ENCODE peak calls at places on chromosomes 4 and X, in seven cellular contexts. K, P, F, M, N, S and O are unnamed samples.

GRCh38 chr4:24971192-24971591 is 58.4 kb upstream of the CCDC149 start:
- DNase-seq in N (no peak), S (no peak), M (no peak), K (no peak), F (no peak), P (peak), O (no peak)

GRCh38 chrX:109856974-109857373 is 123.9 kb upstream of the ACSL4 start:
- DNase-seq in N (no peak), M (no peak), F (peak), P (no peak), S (no peak), K (no peak), O (no peak)

GRCh38 chr4:36758312-36758690 is 476.9 kb downstream of the DTHD1 start:
- DNase-seq in P (no peak), K (no peak), N (no peak), S (no peak), M (no peak), F (no peak), O (no peak)

GRCh38 chr4:7980036-7980435 is 40.4 kb upstream of the AFAP1 start:
- DNase-seq in K (no peak), P (no peak), N (no peak), M (no peak), S (no peak), F (no peak), O (no peak)

GRCh38 chrX:130111220-130111934 is 1.1 kb upstream of the ELF4 start:
- DNase-seq in K (no peak), F (no peak), P (no peak), N (no peak), S (no peak), M (no peak), O (no peak)

GRCh38 chr4:66639361-66639760 is 905.9 kb downstream of the CENPC start:
- DNase-seq in S (no peak), P (no peak), K (no peak), F (no peak), M (no peak), N (no peak), O (no peak)

GRCh38 chrX:11665144-11666040 is at the start of gene ARHGAP6:
- DNase-seq in M (no peak), F (peak), S (peak), K (no peak), P (no peak), N (peak), O (no peak)

GRCh38 chr4:7831330-7831729 is 108.3 kb downstream of the AFAP1 start:
- DNase-seq in M (no peak), S (no peak), K (no peak), F (peak), N (no peak), P (no peak), O (no peak)

GRCh38 chr4:84451546-84451945 is 47.5 kb downstream of the NKX6-1 start:
- DNase-seq in S (no peak), P (no peak), K (no peak), N (no peak), M (no peak), F (peak), O (no peak)

GRCh38 chr4:42750091-42750490 is 93.2 kb upstream of the ATP8A1 start:
- DNase-seq in M (no peak), S (no peak), N (no peak), K (no peak), F (no peak), P (no peak), O (no peak)

GRCh38 chrX:26050099-26050498 is 88.0 kb upstream of the MAGEB18 start:
- DNase-seq in F (no peak), N (no peak), M (no peak), K (no peak), S (no peak), P (no peak), O (no peak)

GRCh38 chrX:68995780-68996551 is 167.1 kb downstream of the EFNB1 start:
- DNase-seq in M (no peak), P (peak), S (no peak), N (peak), F (peak), K (no peak), O (no peak)

GRCh38 chr4:141571793-141572192 is 64.6 kb upstream of the IL15 start:
- DNase-seq in S (no peak), N (no peak), K (no peak), M (no peak), P (no peak), F (no peak), O (no peak)

GRCh38 chrX:25519258-25519657 is 503.5 kb upstream of the ARX start:
- DNase-seq in F (no peak), N (no peak), M (no peak), S (no peak), K (no peak), P (no peak), O (no peak)

GRCh38 chrX:68901512-68901911 is 72.7 kb downstream of the EFNB1 start:
- DNase-seq in S (no peak), M (no peak), P (no peak), N (no peak), F (no peak), K (no peak), O (no peak)

GRCh38 chr4:24794916-24795665 is at the start of gene SOD3:
- DNase-seq in F (peak), N (peak), K (peak), P (no peak), M (no peak), S (peak), O (peak)

GRCh38 chr4:56828784-56829535 is 7.5 kb upstream of the SPINK2 start:
- DNase-seq in N (no peak), S (no peak), M (no peak), F (peak), K (no peak), P (no peak), O (no peak)

GRCh38 chr4:28388471-28388870 is 1527.8 kb downstream of the STIM2 start:
- DNase-seq in F (no peak), K (no peak), N (no peak), P (no peak), S (no peak), M (no peak), O (no peak)

GRCh38 chr4:158578476-158578875 is 56.8 kb downstream of the RXFP1 start:
- DNase-seq in P (no peak), M (peak), N (no peak), K (no peak), S (no peak), F (peak), O (no peak)

GRCh38 chr4:87030606-87031441 is 96.0 kb downstream of the AFF1 start:
- DNase-seq in P (no peak), N (no peak), K (no peak), F (peak), S (no peak), M (no peak), O (no peak)

GRCh38 chrX:150258463-150259430 is 104.4 kb upstream of the MAMLD1 start:
- DNase-seq in N (no peak), M (no peak), K (peak), F (peak), S (no peak), P (peak), O (no peak)

GRCh38 chr4:110808371-110808878 is 185.5 kb upstream of the PITX2 start:
- DNase-seq in F (peak), S (no peak), M (no peak), N (peak), P (no peak), K (no peak), O (no peak)

GRCh38 chr4:141999446-142000143 is 363.2 kb downstream of the IL15 start:
- DNase-seq in P (no peak), F (no peak), S (no peak), K (no peak), M (no peak), N (no peak), O (no peak)

GRCh38 chr4:122086338-122086737 is 65.8 kb upstream of the BLTP1 start:
- DNase-seq in K (peak), M (no peak), F (peak), P (no peak), S (no peak), N (no peak), O (no peak)

GRCh38 chr4:189858445-189858844 is 82.2 kb upstream of the FRG1 start:
- DNase-seq in F (no peak), M (no peak), P (no peak), S (no peak), N (no peak), K (no peak), O (no peak)

GRCh38 chrX:148448686-148449085 is 51.7 kb upstream of the AFF2 start:
- DNase-seq in M (no peak), S (no peak), N (no peak), K (no peak), F (no peak), P (no peak), O (no peak)

GRCh38 chrX:147468600-147468999 is 443.1 kb upstream of the FMR1 start:
- DNase-seq in K (no peak), N (no peak), F (no peak), M (no peak), S (no peak), P (no peak), O (no peak)

GRCh38 chr4:96983830-96984229 is 1143.9 kb downstream of the PDHA2 start:
- DNase-seq in P (no peak), F (no peak), N (no peak), S (no peak), K (no peak), M (no peak), O (no peak)

GRCh38 chr4:109600431-109600830 is 40.4 kb downstream of the MCUB start:
- DNase-seq in M (no peak), S (no peak), F (no peak), K (no peak), N (no peak), P (no peak), O (no peak)

GRCh38 chr4:169024762-169025161 is 14.7 kb upstream of the CBR4 start:
- DNase-seq in F (peak), N (no peak), P (no peak), S (no peak), K (no peak), M (peak), O (no peak)

GRCh38 chr4:67198757-67199156 is 346.5 kb downstream of the CENPC start:
- DNase-seq in M (no peak), P (no peak), F (no peak), K (no peak), N (no peak), S (no peak), O (no peak)

GRCh38 chrX:116173006-116173405 is 2.5 kb downstream of the AGTR2 start:
- DNase-seq in N (no peak), K (no peak), S (no peak), M (no peak), F (no peak), P (no peak), O (no peak)

GRCh38 chr4:1402021-1402515 is 4.2 kb downstream of the NKX1-1 start:
- DNase-seq in M (no peak), N (no peak), S (peak), P (no peak), K (no peak), F (no peak), O (no peak)

GRCh38 chrX:56385336-56385735 is 153.2 kb downstream of the KLF8 start:
- DNase-seq in F (no peak), K (no peak), P (no peak), S (no peak), M (no peak), N (no peak), O (no peak)

GRCh38 chrX:16268206-16268605 is 100.9 kb downstream of the MAGEB17 start:
- DNase-seq in F (no peak), M (no peak), N (no peak), K (no peak), S (no peak), P (no peak), O (no peak)

GRCh38 chr4:41103657-41104056 is 110.7 kb downstream of the APBB2 start:
- DNase-seq in P (no peak), M (no peak), F (no peak), K (no peak), S (no peak), N (no peak), O (no peak)

GRCh38 chrX:104310084-104310483 is 55.4 kb upstream of the ESX1 start:
- DNase-seq in P (no peak), M (no peak), F (peak), N (no peak), S (no peak), K (no peak), O (no peak)

GRCh38 chr4:171919314-171919713 is 106.1 kb downstream of the GALNTL6 start:
- DNase-seq in P (no peak), N (no peak), K (no peak), F (no peak), S (no peak), M (no peak), O (no peak)

GRCh38 chrX:24619647-24620046 is 27.5 kb downstream of the PCYT1B start:
- DNase-seq in M (no peak), K (no peak), S (no peak), P (no peak), F (peak), N (no peak), O (no peak)

GRCh38 chr4:76204936-76205335 is 8.7 kb downstream of the SCARB2 start:
- DNase-seq in K (no peak), S (no peak), N (no peak), M (no peak), F (no peak), P (no peak), O (no peak)
- H3K27ac ChIP-seq in K (no peak), S (no peak), N (no peak), M (no peak), F (no peak), P (peak), O (no peak)

GRCh38 chrX:41333994-41334865 is at the start of gene DDX3X:
- DNase-seq in N (peak), S (peak), F (peak), K (peak), M (peak), P (no peak), O (peak)
- TF ChIP-seq CTCF in N (peak), S (peak), F (peak), K (peak), M (no peak), P (peak), O (no peak)

DNA sequence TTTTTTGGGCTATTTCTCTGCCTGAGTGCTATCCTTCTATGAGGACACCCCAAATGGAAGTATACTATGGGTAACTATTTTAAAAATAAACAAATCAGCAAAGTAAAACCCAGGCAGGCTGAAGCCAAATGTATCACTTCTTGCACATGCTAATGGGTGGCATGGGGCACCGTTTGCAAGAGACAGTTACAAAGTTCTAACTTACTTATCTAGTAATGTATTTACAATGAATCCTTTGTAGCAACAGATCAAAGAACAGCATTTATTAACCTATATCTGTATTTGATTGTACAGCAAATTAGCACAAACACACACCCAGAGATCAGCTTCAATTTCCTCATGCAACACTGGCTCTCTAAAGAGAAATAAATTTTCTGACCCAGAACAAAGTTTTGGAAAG is 225.5 kb downstream of the ZNF674 start:
- DNase-seq in S (no peak), K (no peak), P (no peak), F (no peak), N (no peak), M (no peak), O (no peak)
- H3K27ac ChIP-seq in S (no peak), K (no peak), P (no peak), F (no peak), N (no peak), M (peak), O (no peak)

GRCh38 chr4:118772149-118773081 is 63.5 kb downstream of the SEC24D start:
- DNase-seq in S (no peak), F (peak), P (no peak), K (no peak), M (peak), N (no peak), O (no peak)
- TF ChIP-seq CTCF in S (peak), F (no peak), P (peak), K (peak), M (peak), N (peak), O (no peak)

GRCh38 chr4:101885574-101885973 is 95.0 kb downstream of the BANK1 start:
- DNase-seq in P (no peak), N (no peak), F (no peak), M (no peak), K (no peak), S (no peak), O (no peak)
- H3K27ac ChIP-seq in P (no peak), N (no peak), F (no peak), M (no peak), K (no peak), S (no peak), O (no peak)